ENCODE peak calls at places on chromosomes 16 and 17, in four cellular contexts. H is A549, U is GM12878, N is HepG2. S is an unnamed sample.

GRCh38 chr16:57042157-57043111 is 49.9 kb upstream of the CPNE2 start:
- DNase-seq in H (no peak), U (peak), N (no peak), S (no peak)

GRCh38 chr17:12302711-12303110 is 282.0 kb downstream of the MAP2K4 start:
- DNase-seq in H (no peak), N (no peak), U (no peak), S (no peak)

GRCh38 chr17:79018045-79018695 is 5.8 kb upstream of the C1QTNF1 start:
- DNase-seq in H (no peak), U (no peak), N (no peak), S (no peak)

GRCh38 chr17:32319548-32319905 is 22.4 kb downstream of the C17orf75 start:
- DNase-seq in U (peak), H (peak), N (peak), S (peak)

GRCh38 chr17:59361916-59362810 is 30.7 kb downstream of the YPEL2 start:
- DNase-seq in H (no peak), N (no peak), U (peak), S (no peak)

GRCh38 chr17:31740611-31741082 is 118.4 kb downstream of the COPRS start:
- DNase-seq in H (no peak), U (no peak), N (no peak), S (no peak)

GRCh38 chr17:28717578-28718316 is at the start of gene RAB34:
- DNase-seq in H (peak), N (no peak), U (no peak), S (no peak)

GRCh38 chr16:51994597-51994996 is 552.3 kb downstream of the TOX3 start:
- DNase-seq in H (no peak), N (peak), U (no peak), S (no peak)

GRCh38 chr17:55366020-55366481 is 55.6 kb downstream of the MMD start:
- DNase-seq in U (no peak), N (no peak), H (no peak), S (no peak)

GRCh38 chr17:34579017-34579946 is at the start of gene TMEM132E:
- DNase-seq in N (no peak), H (no peak), U (no peak), S (no peak)

GRCh38 chr17:75814900-75815373 is 29.3 kb downstream of the UNC13D start:
- DNase-seq in U (no peak), N (no peak), H (no peak), S (no peak)

GRCh38 chr17:63398680-63399079 is 47.4 kb downstream of the CYB561 start:
- DNase-seq in H (no peak), U (no peak), N (no peak), S (no peak)

GRCh38 chr16:77213542-77214108 is 14.4 kb downstream of the SYCE1L start:
- DNase-seq in U (no peak), H (peak), N (peak), S (no peak)

GRCh38 chr16:49520684-49521083 is 147.1 kb downstream of the C16orf78 start:
- DNase-seq in N (no peak), U (no peak), H (no peak), S (no peak)

GRCh38 chr17:45850011-45850410 is 5.3 kb downstream of the SPPL2C start:
- DNase-seq in H (no peak), N (no peak), U (no peak), S (no peak)

GRCh38 chr16:77596243-77596642 is 126.1 kb upstream of the NUDT7 start:
- DNase-seq in U (no peak), N (no peak), H (no peak), S (no peak)

GRCh38 chr16:7602424-7602935 is 269.8 kb downstream of the RBFOX1 start:
- DNase-seq in N (no peak), H (no peak), U (no peak), S (no peak)

GRCh38 chr17:74282587-74283370 is 8.7 kb downstream of the DNAI2 start:
- DNase-seq in N (peak), U (peak), H (no peak), S (peak)

GRCh38 chr16:17780181-17780580 is 309.4 kb upstream of the XYLT1 start:
- DNase-seq in U (no peak), N (no peak), H (no peak), S (no peak)

GRCh38 chr17:76207268-76207667 is 33.0 kb downstream of the RNF157 start:
- DNase-seq in U (no peak), H (no peak), N (no peak), S (no peak)

GRCh38 chr16:6038966-6039530 is 941.5 kb upstream of the EEF2KMT start:
- DNase-seq in N (no peak), U (no peak), H (no peak), S (no peak)

GRCh38 chr17:48626470-48627241 is 498 bp upstream of the HOXB9 start:
- DNase-seq in H (peak), U (no peak), N (no peak), S (peak)

GRCh38 chr17:21678451-21679081 is 13.8 kb upstream of the KCNJ18 start:
- DNase-seq in H (no peak), U (no peak), N (no peak), S (peak)

GRCh38 chr17:39955726-39956225 is 7.0 kb upstream of the GSDMA start:
- DNase-seq in N (no peak), U (no peak), H (no peak), S (no peak)

GRCh38 chr16:85394511-85395206 is 218.5 kb upstream of the GSE1 start:
- DNase-seq in H (no peak), N (no peak), U (no peak), S (no peak)

DNA sequence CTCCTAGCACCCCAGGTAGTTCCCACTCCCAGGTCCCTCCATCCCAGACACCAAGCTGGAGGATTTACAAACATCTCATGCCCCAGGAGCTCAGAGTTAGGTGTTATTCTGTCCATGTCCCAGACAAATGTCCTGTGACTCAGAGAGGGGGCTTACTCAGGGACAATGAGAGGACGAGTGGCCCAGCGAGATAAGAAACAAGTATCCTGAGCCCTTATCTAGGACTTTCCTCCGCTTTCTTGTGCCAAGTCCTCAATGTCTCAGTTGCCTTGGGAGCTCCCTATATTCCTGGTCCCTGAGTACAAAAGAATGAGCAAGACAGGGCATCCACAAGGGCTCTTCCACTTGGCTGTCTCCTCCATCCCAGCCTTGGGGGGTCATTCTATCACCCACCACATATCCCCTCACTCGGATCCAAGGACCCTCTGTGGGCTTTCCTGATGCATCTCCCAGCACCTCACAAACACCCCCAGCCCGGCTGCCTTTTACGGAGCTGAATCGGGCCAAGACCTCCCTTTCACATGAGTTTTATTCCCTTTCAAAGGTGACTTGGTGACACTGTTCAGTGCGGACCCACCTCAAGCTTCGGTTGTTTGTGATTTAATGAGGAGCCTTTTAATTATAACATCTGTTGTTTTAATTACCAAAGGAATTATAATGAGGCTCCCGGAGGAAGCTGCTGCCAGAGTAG is 121.4 kb downstream of the WSCD1 start:
- DNase-seq in N (no peak), H (no peak), U (no peak), S (peak)
- TF ChIP-seq RAD21 in N (no peak), H (no peak), U (no peak), S (no peak)

DNA sequence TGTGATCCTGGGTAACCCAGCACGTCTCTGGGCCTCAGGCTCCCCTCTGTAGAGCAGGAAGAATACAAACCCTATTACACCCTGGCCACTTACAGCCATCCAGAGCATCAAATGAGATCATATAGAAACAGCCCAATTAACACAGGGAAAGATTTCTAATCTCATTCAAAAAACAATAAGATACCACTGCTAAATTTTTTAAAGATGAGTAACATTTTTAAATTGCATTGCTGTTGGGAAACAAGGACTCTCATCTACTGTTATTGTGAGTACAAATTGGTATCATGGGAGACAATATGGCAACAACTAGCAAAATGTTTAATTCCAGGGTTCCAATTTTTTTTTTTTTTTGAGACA is 41.1 kb downstream of the SRL start:
- DNase-seq in N (no peak), U (no peak), H (no peak), S (no peak)
- TF ChIP-seq CHD4 in N (no peak), U (no peak), H (no peak), S (no peak)

GRCh38 chr16:55045329-55046145 is 114.9 kb downstream of the IRX5 start:
- DNase-seq in N (no peak), H (no peak), U (no peak), S (no peak)

GRCh38 chr16:55043499-55043898 is 112.8 kb downstream of the IRX5 start:
- DNase-seq in H (no peak), N (no peak), U (no peak), S (no peak)

GRCh38 chr16:55042556-55043432 is 112.1 kb downstream of the IRX5 start:
- DNase-seq in U (no peak), H (no peak), N (no peak), S (no peak)

GRCh38 chr16:55046146-55046460 is 115.4 kb downstream of the IRX5 start:
- DNase-seq in N (no peak), U (no peak), H (no peak), S (no peak)

DNA sequence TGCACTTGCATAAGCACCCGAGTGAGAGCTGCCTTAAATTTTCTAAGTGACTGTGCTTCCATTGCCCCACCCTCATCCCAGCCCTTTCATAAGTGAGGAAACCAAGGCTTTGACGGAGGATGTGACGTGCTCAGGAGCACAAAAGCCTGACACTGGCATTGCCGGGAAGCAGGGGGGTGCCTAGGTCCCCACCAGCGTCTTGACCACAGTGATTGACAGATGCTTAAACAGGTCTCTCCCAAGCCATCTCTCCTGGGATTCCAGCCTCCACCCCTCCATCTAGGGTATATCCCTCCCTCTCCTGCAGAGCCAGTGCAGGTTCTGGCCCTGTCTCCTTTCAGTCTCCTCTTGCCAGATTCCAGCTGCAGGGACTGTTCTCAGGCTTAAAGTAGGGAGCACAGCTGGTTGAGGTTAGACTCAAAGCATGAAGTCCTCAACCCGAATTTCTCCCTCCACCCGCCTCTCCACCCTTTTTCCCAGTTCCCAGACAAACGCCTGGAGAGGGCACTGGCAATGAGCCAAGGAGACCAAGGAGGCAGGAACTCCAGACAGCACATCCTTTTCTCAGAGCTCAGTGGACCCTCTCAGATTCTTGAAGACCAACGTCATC is 113.8 kb downstream of the IRX5 start:
- DNase-seq in U (no peak), N (no peak), H (no peak), S (no peak)
- TF ChIP-seq RAD21 in U (no peak), N (no peak), H (no peak), S (no peak)

GRCh38 chr17:50169121-50169764 is 3.4 kb downstream of the SGCA start:
- DNase-seq in N (peak), H (peak), U (peak), S (peak)
- TF ChIP-seq CHD4 in N (no peak), H (no peak), U (no peak), S (no peak)

GRCh38 chr17:71883258-71883657 is 237.6 kb upstream of the SOX9 start:
- DNase-seq in N (no peak), H (no peak), U (no peak), S (no peak)

GRCh38 chr17:71883845-71884244 is 237.0 kb upstream of the SOX9 start:
- DNase-seq in H (no peak), U (no peak), N (no peak), S (no peak)

DNA sequence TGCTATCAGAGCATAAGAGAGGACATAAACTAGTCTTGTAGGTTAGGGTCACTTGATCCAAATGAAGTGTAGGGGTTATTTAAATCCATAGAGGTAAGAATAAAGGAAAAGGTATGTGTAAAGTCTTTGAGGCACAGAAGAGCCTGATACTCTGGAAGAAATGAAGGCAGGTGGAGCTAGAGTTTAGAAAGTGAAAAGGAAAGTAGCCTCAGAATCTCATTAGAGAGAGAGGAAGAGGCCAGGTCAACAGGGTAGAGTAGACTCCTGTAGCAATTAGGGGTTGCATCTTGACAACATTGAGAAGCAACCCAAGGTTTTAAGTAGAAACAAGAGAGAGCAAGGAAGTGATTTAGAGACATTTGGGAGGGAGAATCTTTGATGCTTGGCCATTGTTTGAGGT is 235.2 kb upstream of the SOX9 start:
- DNase-seq in N (no peak), U (no peak), H (no peak), S (no peak)
- TF ChIP-seq RAD21 in N (no peak), U (peak), H (no peak), S (no peak)

GRCh38 chr17:60506312-60506711 is 19.7 kb downstream of the APPBP2 start:
- DNase-seq in U (no peak), N (peak), H (no peak), S (no peak)
- TF ChIP-seq CHD4 in U (no peak), N (no peak), H (no peak), S (no peak)

DNA sequence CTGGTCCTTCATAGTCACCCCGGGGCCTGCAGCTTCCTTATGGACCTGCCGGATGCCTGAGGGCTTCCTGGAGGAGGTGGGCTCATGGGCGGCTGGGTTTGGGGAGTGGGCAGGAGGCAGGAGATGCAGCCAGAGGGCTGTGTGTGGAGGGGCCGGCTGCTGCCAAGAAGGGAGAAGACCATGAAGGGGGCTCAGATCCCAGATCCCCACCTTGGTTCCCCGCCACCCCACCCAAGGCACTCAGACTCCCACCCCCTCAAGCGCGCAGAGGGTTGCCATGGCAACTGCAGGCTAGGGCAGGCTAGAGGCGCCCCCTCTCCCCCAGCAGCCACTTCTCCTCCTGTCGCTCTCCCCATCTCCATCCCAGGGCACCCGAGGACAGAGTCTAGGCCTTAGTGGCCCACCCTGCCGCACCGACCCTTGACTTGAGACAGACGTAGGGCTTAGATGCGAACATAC is 104.5 kb downstream of the CRLF3 start:
- DNase-seq in N (no peak), U (no peak), H (no peak), S (no peak)
- TF ChIP-seq RAD21 in N (no peak), U (no peak), H (no peak), S (no peak)

S was measured in K562.